ENCODE peak calls at places on chromosomes 2 and 18, in four cellular contexts. O is B cell, Z is H9, T is ascending aorta. F is an unnamed sample.

GRCh38 chr18:74517236-74517630 is 17.1 kb upstream of the CNDP1 start:
- DNase-seq in O (no peak), Z (no peak), T (no peak), F (no peak)

GRCh38 chr2:41741951-41742563 is 305.8 kb upstream of the PKDCC start:
- DNase-seq in O (no peak), Z (no peak), T (no peak), F (no peak)

GRCh38 chr2:16025876-16026640 is 85.7 kb downstream of the MYCN start:
- DNase-seq in O (no peak), Z (no peak), T (no peak), F (no peak)

GRCh38 chr2:233165895-233166661 is 85.4 kb upstream of the ATG16L1 start:
- DNase-seq in O (no peak), Z (no peak), T (no peak), F (no peak)

GRCh38 chr2:43124667-43125057 is 101.7 kb downstream of the ZFP36L2 start:
- DNase-seq in O (no peak), Z (no peak), T (no peak), F (no peak)

GRCh38 chr18:11178951-11179549 is 29.7 kb upstream of the PIEZO2 start:
- DNase-seq in O (no peak), Z (no peak), T (peak), F (no peak)

GRCh38 chr2:156437272-156437671 is 1.1 kb downstream of the GPD2 start:
- DNase-seq in O (no peak), Z (no peak), T (no peak), F (no peak)

GRCh38 chr2:223649941-223650530 is 47.9 kb upstream of the SCG2 start:
- DNase-seq in O (no peak), Z (no peak), T (no peak), F (no peak)

GRCh38 chr2:239456940-239457339 is 56.1 kb upstream of the HDAC4 start:
- DNase-seq in O (no peak), Z (peak), T (no peak), F (no peak)

GRCh38 chr2:23636412-23636811 is 251.4 kb downstream of the KLHL29 start:
- DNase-seq in O (no peak), Z (no peak), T (no peak), F (no peak)

GRCh38 chr2:150141241-150142001 is 346.0 kb downstream of the RND3 start:
- DNase-seq in O (no peak), Z (no peak), T (no peak), F (no peak)

GRCh38 chr2:152189622-152190495 is 14.3 kb upstream of the STAM2 start:
- DNase-seq in O (peak), Z (no peak), T (no peak), F (peak)

GRCh38 chr18:36334798-36335197 is 37.3 kb downstream of the FHOD3 start:
- DNase-seq in O (no peak), Z (no peak), T (no peak), F (no peak)

GRCh38 chr18:21191596-21192307 is 50.3 kb upstream of the GREB1L start:
- DNase-seq in O (no peak), Z (peak), T (no peak), F (peak)

GRCh38 chr2:158894078-158894477 is 74.4 kb upstream of the TANC1 start:
- DNase-seq in O (no peak), Z (no peak), T (no peak), F (no peak)

GRCh38 chr2:120901213-120901612 is 165.5 kb downstream of the GLI2 start:
- DNase-seq in O (no peak), Z (no peak), T (no peak), F (peak)

GRCh38 chr2:174473796-174474195 is 13.0 kb downstream of the GPR155 start:
- DNase-seq in O (no peak), Z (no peak), T (no peak), F (no peak)

GRCh38 chr2:161045726-161046125 is 114.5 kb upstream of the TANK start:
- DNase-seq in O (no peak), Z (no peak), T (no peak), F (no peak)

GRCh38 chr2:197915548-197916265 is 111.3 kb downstream of the PLCL1 start:
- DNase-seq in O (no peak), Z (no peak), T (no peak), F (no peak)

GRCh38 chr2:226683196-226683595 is 116.4 kb downstream of the IRS1 start:
- DNase-seq in O (no peak), Z (no peak), T (no peak), F (no peak)

GRCh38 chr18:22200611-22201225 is 31.3 kb downstream of the GATA6 start:
- DNase-seq in O (no peak), Z (no peak), T (no peak), F (no peak)

GRCh38 chr18:35694803-35695202 is 113.3 kb downstream of the GALNT1 start:
- DNase-seq in O (no peak), Z (no peak), T (no peak), F (no peak)

GRCh38 chr2:231123362-231123898 is 1.4 kb downstream of the HTR2B start:
- DNase-seq in O (no peak), Z (no peak), T (no peak), F (no peak)

GRCh38 chr2:232891621-232892071 is 21.6 kb downstream of the SNORC start:
- DNase-seq in O (no peak), Z (no peak), T (no peak), F (no peak)

GRCh38 chr2:1081411-1082225 is 131.0 kb downstream of the SNTG2 start:
- DNase-seq in O (no peak), Z (no peak), T (no peak), F (no peak)

GRCh38 chr2:69353360-69353759 is 33.7 kb downstream of the GFPT1 start:
- DNase-seq in O (no peak), Z (no peak), T (no peak), F (no peak)

GRCh38 chr18:13797157-13797611 is 26.8 kb upstream of the MC5R start:
- DNase-seq in O (no peak), Z (no peak), T (no peak), F (no peak)

GRCh38 chr2:16821696-16822095 is 156.1 kb upstream of the CYRIA start:
- DNase-seq in O (no peak), Z (no peak), T (no peak), F (no peak)

GRCh38 chr2:27237341-27237945 is 20.3 kb downstream of the CAD start:
- DNase-seq in O (no peak), Z (no peak), T (no peak), F (no peak)

GRCh38 chr2:232113821-232114220 is 152.3 kb downstream of the DIS3L2 start:
- DNase-seq in O (no peak), Z (no peak), T (no peak), F (no peak)

GRCh38 chr2:196291873-196292800 is 120.8 kb upstream of the STK17B start:
- DNase-seq in O (peak), Z (no peak), T (no peak), F (no peak)

GRCh38 chr2:11749646-11750349 is 3.4 kb downstream of the LPIN1 start:
- DNase-seq in O (peak), Z (no peak), T (no peak), F (no peak)

GRCh38 chr2:3127279-3127690 is 250.3 kb downstream of the EIPR1 start:
- DNase-seq in O (no peak), Z (no peak), T (no peak), F (no peak)

DNA sequence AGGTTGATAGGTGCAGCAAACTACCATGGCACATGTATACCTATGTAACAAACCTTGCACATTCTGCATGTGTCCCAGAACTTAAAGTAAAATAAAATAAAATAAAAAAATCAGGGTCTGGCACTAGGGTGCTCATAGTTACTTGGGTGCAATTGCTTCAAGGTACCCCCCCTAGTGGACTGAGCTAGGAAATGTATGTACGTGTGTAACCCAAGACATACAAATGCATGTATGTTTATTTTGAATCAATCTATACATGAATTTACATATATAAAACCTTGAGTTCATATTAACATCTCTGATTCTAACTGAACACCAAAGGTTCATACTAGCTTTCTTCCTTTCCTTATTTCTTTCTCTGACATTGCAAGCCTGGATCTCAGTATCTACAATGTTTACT is 51.5 kb downstream of the USP37 start:
- DNase-seq in O (peak), Z (no peak), T (no peak), F (no peak)
- TF ChIP-seq CTCF in O (peak), Z (peak), T (no peak), F (no peak)

GRCh38 chr18:52339891-52340371 is at the start of gene DCC:
- DNase-seq in O (no peak), Z (peak), T (no peak), F (peak)
- TF ChIP-seq CTCF in O (no peak), Z (peak), T (peak), F (peak)

GRCh38 chr2:112807233-112807807 is 23.0 kb upstream of the IL1A start:
- DNase-seq in O (no peak), Z (no peak), T (no peak), F (no peak)
- TF ChIP-seq CTCF in O (no peak), Z (no peak), T (no peak), F (no peak)

GRCh38 chr2:209463226-209463625 is 39.4 kb downstream of the MAP2 start:
- DNase-seq in O (peak), Z (no peak), T (no peak), F (no peak)
- TF ChIP-seq CTCF in O (peak), Z (peak), T (peak), F (no peak)

GRCh38 chr2:109435066-109435690 is 178.6 kb downstream of the SEPTIN10 start:
- DNase-seq in O (no peak), Z (no peak), T (no peak), F (no peak)

GRCh38 chr2:109432421-109432820 is 181.3 kb downstream of the SEPTIN10 start:
- DNase-seq in O (no peak), Z (no peak), T (no peak), F (no peak)

GRCh38 chr2:109434351-109434750 is 179.4 kb downstream of the SEPTIN10 start:
- DNase-seq in O (no peak), Z (no peak), T (no peak), F (no peak)

GRCh38 chr2:109433486-109433885 is 180.3 kb downstream of the SEPTIN10 start:
- DNase-seq in O (no peak), Z (no peak), T (no peak), F (no peak)

GRCh38 chr2:109433926-109434325 is 179.8 kb downstream of the SEPTIN10 start:
- DNase-seq in O (no peak), Z (no peak), T (no peak), F (no peak)
- TF ChIP-seq CTCF in O (no peak), Z (no peak), T (no peak), F (no peak)

GRCh38 chr2:211138551-211138950 is 582.2 kb downstream of the CPS1 start:
- DNase-seq in O (no peak), Z (no peak), T (no peak), F (no peak)

GRCh38 chr2:211149731-211150130 is 593.3 kb downstream of the CPS1 start:
- DNase-seq in O (no peak), Z (no peak), T (no peak), F (no peak)

GRCh38 chr2:211141646-211142045 is 585.2 kb downstream of the CPS1 start:
- DNase-seq in O (no peak), Z (no peak), T (no peak), F (no peak)

GRCh38 chr2:211144974-211145373 is 588.6 kb downstream of the CPS1 start:
- DNase-seq in O (no peak), Z (no peak), T (no peak), F (no peak)

GRCh38 chr2:211144078-211144477 is 587.7 kb downstream of the CPS1 start:
- DNase-seq in O (no peak), Z (no peak), T (no peak), F (no peak)
- TF ChIP-seq CTCF in O (no peak), Z (no peak), T (no peak), F (no peak)

GRCh38 chr18:58671941-58672565 is 788 bp downstream of the MALT1 start:
- DNase-seq in O (no peak), Z (no peak), T (no peak), F (no peak)

GRCh38 chr18:58668897-58669296 is 2.4 kb upstream of the MALT1 start:
- DNase-seq in O (no peak), Z (no peak), T (no peak), F (no peak)

GRCh38 chr18:58669731-58670379 is 1.4 kb upstream of the MALT1 start:
- DNase-seq in O (no peak), Z (no peak), T (no peak), F (no peak)

GRCh38 chr18:58670561-58671121 is 624 bp upstream of the MALT1 start:
- DNase-seq in O (peak), Z (no peak), T (peak), F (peak)

DNA sequence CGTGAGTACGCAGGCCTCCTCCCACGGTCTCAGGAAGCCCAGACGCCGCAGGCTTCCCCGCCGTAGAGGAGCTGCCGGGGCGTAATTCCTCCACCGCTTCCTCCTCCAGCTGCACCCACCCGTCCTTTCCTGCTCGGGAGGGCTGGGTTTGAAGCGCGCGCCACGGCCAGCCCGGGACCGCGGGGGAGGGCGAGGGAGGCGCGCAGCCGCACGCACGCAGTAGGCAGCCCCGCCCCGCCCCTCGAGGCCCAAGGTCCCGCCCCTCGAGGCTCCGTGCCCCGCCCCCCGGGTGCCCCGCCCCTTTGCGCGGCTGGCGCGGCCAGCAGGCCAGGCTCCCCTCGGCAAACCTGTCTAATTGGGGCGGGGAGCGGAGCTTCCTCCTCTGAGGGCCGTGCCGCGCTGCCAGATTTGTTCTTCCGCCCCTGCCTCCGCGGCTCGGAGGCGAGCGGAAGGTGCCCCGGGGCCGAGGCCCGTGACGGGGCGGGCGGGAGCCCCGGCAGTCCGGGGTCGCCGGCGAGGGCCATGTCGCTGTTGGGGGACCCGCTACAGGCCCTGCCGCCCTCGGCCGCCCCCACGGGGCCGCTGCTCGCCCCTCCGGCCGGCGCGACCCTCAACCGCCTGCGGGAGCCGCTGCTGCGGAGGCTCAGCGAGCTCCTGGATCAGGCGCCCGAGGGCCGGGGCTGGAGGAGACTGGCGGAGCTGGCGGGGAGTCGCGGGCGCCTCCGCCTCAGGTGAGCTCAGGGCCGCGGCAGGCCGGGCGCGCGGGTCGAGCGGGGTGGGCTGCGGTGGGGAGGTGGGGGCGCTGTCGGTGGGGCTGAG is at the start of gene MALT1:
- DNase-seq in O (peak), Z (peak), T (peak), F (peak)
- TF ChIP-seq CTCF in O (no peak), Z (peak), T (no peak), F (no peak)

F was measured in nephron progenitor cell.